ENCODE peak calls at places on chromosomes 2 and 18, in seven cellular contexts. One of them, this sample, is unnamed. For H3K4me1, the result is how much of the 10 kb centered on the place peaks cover.

GRCh38 chr18:14979875-14980274 is 231.9 kb downstream of the ANKRD30B start:
- DNase-seq in esophagus squamous epithelium: no peak
- DNase-seq in upper lobe of right lung: no peak
- DNase-seq in Panc1: no peak
- DNase-seq in tibial nerve: no peak
- DNase-seq in CD4-positive, alpha-beta memory T cell: no peak
- DNase-seq in cardiac muscle cell: no peak
- DNase-seq in this sample: no peak

GRCh38 chr18:78751664-78752063 is 228.0 kb upstream of the SALL3 start:
- DNase-seq in tibial nerve: no peak
- DNase-seq in CD4-positive, alpha-beta memory T cell: no peak
- DNase-seq in Panc1: no peak
- DNase-seq in cardiac muscle cell: no peak
- DNase-seq in upper lobe of right lung: no peak
- DNase-seq in esophagus squamous epithelium: no peak
- DNase-seq in this sample: no peak

GRCh38 chr2:54490863-54491262 is 34.7 kb downstream of the SPTBN1 start:
- DNase-seq in cardiac muscle cell: no peak
- DNase-seq in tibial nerve: no peak
- DNase-seq in CD4-positive, alpha-beta memory T cell: no peak
- DNase-seq in esophagus squamous epithelium: no peak
- DNase-seq in Panc1: no peak
- DNase-seq in upper lobe of right lung: no peak
- DNase-seq in this sample: no peak

GRCh38 chr18:3510896-3511295 is 60.9 kb downstream of the TGIF1 start:
- DNase-seq in tibial nerve: no peak
- DNase-seq in cardiac muscle cell: no peak
- DNase-seq in upper lobe of right lung: no peak
- DNase-seq in esophagus squamous epithelium: no peak
- DNase-seq in Panc1: no peak
- DNase-seq in CD4-positive, alpha-beta memory T cell: no peak
- DNase-seq in this sample: no peak

GRCh38 chr2:140589273-140589672 is 1541.5 kb downstream of the LRP1B start:
- DNase-seq in CD4-positive, alpha-beta memory T cell: no peak
- DNase-seq in cardiac muscle cell: no peak
- DNase-seq in Panc1: no peak
- DNase-seq in esophagus squamous epithelium: no peak
- DNase-seq in upper lobe of right lung: no peak
- DNase-seq in tibial nerve: no peak
- DNase-seq in this sample: no peak

GRCh38 chr2:231370749-231371429 is 24.6 kb upstream of the B3GNT7 start:
- DNase-seq in esophagus squamous epithelium: no peak
- DNase-seq in CD4-positive, alpha-beta memory T cell: no peak
- DNase-seq in Panc1: no peak
- DNase-seq in cardiac muscle cell: no peak
- DNase-seq in upper lobe of right lung: no peak
- DNase-seq in tibial nerve: no peak
- DNase-seq in this sample: no peak

GRCh38 chr2:217843353-217843752 is 159.4 kb downstream of the TNS1 start:
- DNase-seq in tibial nerve: no peak
- DNase-seq in Panc1: no peak
- DNase-seq in CD4-positive, alpha-beta memory T cell: no peak
- DNase-seq in cardiac muscle cell: peak
- DNase-seq in esophagus squamous epithelium: no peak
- DNase-seq in upper lobe of right lung: no peak
- DNase-seq in this sample: no peak

GRCh38 chr18:67935638-67936037 is 419.1 kb upstream of the DSEL start:
- DNase-seq in upper lobe of right lung: no peak
- DNase-seq in esophagus squamous epithelium: no peak
- DNase-seq in CD4-positive, alpha-beta memory T cell: no peak
- DNase-seq in Panc1: no peak
- DNase-seq in cardiac muscle cell: no peak
- DNase-seq in tibial nerve: no peak
- DNase-seq in this sample: no peak

DNA sequence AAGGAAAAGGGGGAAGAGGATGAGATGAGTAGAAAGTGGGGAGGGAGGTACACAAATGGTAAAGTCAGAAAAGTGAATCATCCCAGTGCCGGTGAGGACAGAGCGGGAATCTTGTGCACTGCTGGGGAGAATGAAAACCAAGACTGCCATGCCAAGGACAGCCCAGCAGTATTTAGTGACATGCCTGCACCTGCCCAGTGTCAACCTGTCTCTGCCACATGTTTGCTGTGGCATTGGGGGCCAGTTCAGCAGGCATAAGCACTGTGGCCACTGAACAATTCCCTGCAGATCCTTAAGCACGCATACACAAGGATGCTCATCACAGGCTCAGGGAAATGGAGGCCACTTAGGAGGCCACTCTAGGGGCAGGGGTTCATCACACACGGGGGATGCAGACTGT is 5.2 kb upstream of the KCNK3 start:
- DNase-seq in upper lobe of right lung: no peak
- DNase-seq in esophagus squamous epithelium: no peak
- DNase-seq in CD4-positive, alpha-beta memory T cell: no peak
- DNase-seq in cardiac muscle cell: no peak
- DNase-seq in Panc1: no peak
- DNase-seq in tibial nerve: no peak
- DNase-seq in this sample: no peak
- H3K4me1 ChIP-seq in upper lobe of right lung: under half
- H3K4me1 ChIP-seq in esophagus squamous epithelium: under half
- H3K4me1 ChIP-seq in CD4-positive, alpha-beta memory T cell: under half
- H3K4me1 ChIP-seq in cardiac muscle cell: under half
- H3K4me1 ChIP-seq in Panc1: under half
- H3K4me1 ChIP-seq in tibial nerve: under half
- H3K4me1 ChIP-seq in this sample: half or more

GRCh38 chr2:239256297-239256696 is 144.5 kb downstream of the HDAC4 start:
- DNase-seq in cardiac muscle cell: no peak
- DNase-seq in upper lobe of right lung: no peak
- DNase-seq in esophagus squamous epithelium: no peak
- DNase-seq in CD4-positive, alpha-beta memory T cell: no peak
- DNase-seq in tibial nerve: no peak
- DNase-seq in Panc1: no peak
- DNase-seq in this sample: no peak
- H3K4me1 ChIP-seq in cardiac muscle cell: under half
- H3K4me1 ChIP-seq in upper lobe of right lung: under half
- H3K4me1 ChIP-seq in esophagus squamous epithelium: half or more
- H3K4me1 ChIP-seq in CD4-positive, alpha-beta memory T cell: half or more
- H3K4me1 ChIP-seq in tibial nerve: under half
- H3K4me1 ChIP-seq in Panc1: under half
- H3K4me1 ChIP-seq in this sample: under half

GRCh38 chr18:63155169-63155852 is 164.3 kb downstream of the BCL2 start:
- DNase-seq in upper lobe of right lung: peak
- DNase-seq in esophagus squamous epithelium: peak
- DNase-seq in CD4-positive, alpha-beta memory T cell: peak
- DNase-seq in tibial nerve: peak
- DNase-seq in cardiac muscle cell: peak
- DNase-seq in Panc1: peak
- DNase-seq in this sample: peak
- H3K4me1 ChIP-seq in upper lobe of right lung: under half
- H3K4me1 ChIP-seq in esophagus squamous epithelium: half or more
- H3K4me1 ChIP-seq in CD4-positive, alpha-beta memory T cell: half or more
- H3K4me1 ChIP-seq in tibial nerve: under half
- H3K4me1 ChIP-seq in cardiac muscle cell: under half
- H3K4me1 ChIP-seq in Panc1: under half
- H3K4me1 ChIP-seq in this sample: under half

GRCh38 chr18:55551227-55551626 is 36.8 kb downstream of the TCF4 start:
- DNase-seq in cardiac muscle cell: no peak
- DNase-seq in CD4-positive, alpha-beta memory T cell: no peak
- DNase-seq in tibial nerve: no peak
- DNase-seq in upper lobe of right lung: no peak
- DNase-seq in Panc1: no peak
- DNase-seq in esophagus squamous epithelium: no peak
- DNase-seq in this sample: no peak
- H3K4me1 ChIP-seq in cardiac muscle cell: under half
- H3K4me1 ChIP-seq in CD4-positive, alpha-beta memory T cell: under half
- H3K4me1 ChIP-seq in tibial nerve: under half
- H3K4me1 ChIP-seq in upper lobe of right lung: under half
- H3K4me1 ChIP-seq in Panc1: under half
- H3K4me1 ChIP-seq in esophagus squamous epithelium: under half
- H3K4me1 ChIP-seq in this sample: under half